ENCODE peak calls at places on chromosome X, in eight cellular contexts. One of them, this sample, is unnamed. For H3K4me1, the result is how much of the 10 kb centered on the place peaks cover.

GRCh38 chrX:51608766-51609165 is 9.9 kb downstream of the CENPVL3 start:
- DNase-seq in endothelial cell of umbilical vein: no peak
- DNase-seq in breast epithelium: no peak
- DNase-seq in gastrocnemius medialis: no peak
- DNase-seq in stomach: no peak
- DNase-seq in sigmoid colon: no peak
- DNase-seq in prostate gland: no peak
- DNase-seq in A549: no peak
- DNase-seq in this sample: no peak

GRCh38 chrX:64739792-64740378 is 236.4 kb downstream of the ZC4H2 start:
- DNase-seq in prostate gland: no peak
- DNase-seq in endothelial cell of umbilical vein: no peak
- DNase-seq in gastrocnemius medialis: no peak
- DNase-seq in stomach: no peak
- DNase-seq in A549: no peak
- DNase-seq in breast epithelium: no peak
- DNase-seq in sigmoid colon: no peak
- DNase-seq in this sample: no peak

GRCh38 chrX:153875391-153876111 is 10.4 kb downstream of the L1CAM start:
- DNase-seq in endothelial cell of umbilical vein: peak
- DNase-seq in breast epithelium: no peak
- DNase-seq in prostate gland: peak
- DNase-seq in stomach: peak
- DNase-seq in A549: no peak
- DNase-seq in gastrocnemius medialis: no peak
- DNase-seq in sigmoid colon: no peak
- DNase-seq in this sample: peak

GRCh38 chrX:102739642-102740041 is 19.1 kb downstream of the GPRASP3 start:
- DNase-seq in gastrocnemius medialis: no peak
- DNase-seq in endothelial cell of umbilical vein: no peak
- DNase-seq in stomach: no peak
- DNase-seq in prostate gland: no peak
- DNase-seq in sigmoid colon: no peak
- DNase-seq in A549: no peak
- DNase-seq in breast epithelium: no peak
- DNase-seq in this sample: no peak

GRCh38 chrX:31909850-31910547 is 838.2 kb upstream of the FTHL17 start:
- DNase-seq in gastrocnemius medialis: no peak
- DNase-seq in breast epithelium: no peak
- DNase-seq in endothelial cell of umbilical vein: no peak
- DNase-seq in A549: no peak
- DNase-seq in prostate gland: no peak
- DNase-seq in sigmoid colon: no peak
- DNase-seq in stomach: no peak
- DNase-seq in this sample: no peak

GRCh38 chrX:54999717-55000598 is at the start of gene APEX2:
- DNase-seq in prostate gland: peak
- DNase-seq in breast epithelium: peak
- DNase-seq in sigmoid colon: peak
- DNase-seq in stomach: peak
- DNase-seq in gastrocnemius medialis: peak
- DNase-seq in endothelial cell of umbilical vein: peak
- DNase-seq in A549: peak
- DNase-seq in this sample: peak

GRCh38 chrX:129717902-129718301 is 20.9 kb upstream of the XPNPEP2 start:
- DNase-seq in gastrocnemius medialis: peak
- DNase-seq in A549: peak
- DNase-seq in endothelial cell of umbilical vein: no peak
- DNase-seq in stomach: no peak
- DNase-seq in sigmoid colon: no peak
- DNase-seq in breast epithelium: no peak
- DNase-seq in prostate gland: no peak
- DNase-seq in this sample: no peak

GRCh38 chrX:133258481-133258880 is 40.3 kb upstream of the TFDP3 start:
- DNase-seq in endothelial cell of umbilical vein: no peak
- DNase-seq in breast epithelium: no peak
- DNase-seq in A549: no peak
- DNase-seq in gastrocnemius medialis: no peak
- DNase-seq in stomach: no peak
- DNase-seq in prostate gland: no peak
- DNase-seq in sigmoid colon: no peak
- DNase-seq in this sample: no peak

GRCh38 chrX:84118315-84118714 is 69.7 kb downstream of the RPS6KA6 start:
- DNase-seq in A549: no peak
- DNase-seq in gastrocnemius medialis: no peak
- DNase-seq in sigmoid colon: no peak
- DNase-seq in breast epithelium: no peak
- DNase-seq in prostate gland: no peak
- DNase-seq in stomach: no peak
- DNase-seq in endothelial cell of umbilical vein: no peak
- DNase-seq in this sample: no peak

GRCh38 chrX:129495941-129496340 is 27.3 kb downstream of the SMARCA1 start:
- DNase-seq in endothelial cell of umbilical vein: no peak
- DNase-seq in A549: no peak
- DNase-seq in gastrocnemius medialis: no peak
- DNase-seq in breast epithelium: no peak
- DNase-seq in prostate gland: no peak
- DNase-seq in sigmoid colon: no peak
- DNase-seq in stomach: no peak
- DNase-seq in this sample: no peak

GRCh38 chrX:124028177-124028576 is 66.7 kb downstream of the STAG2 start:
- DNase-seq in stomach: no peak
- DNase-seq in sigmoid colon: no peak
- DNase-seq in prostate gland: no peak
- DNase-seq in A549: no peak
- DNase-seq in breast epithelium: no peak
- DNase-seq in endothelial cell of umbilical vein: no peak
- DNase-seq in gastrocnemius medialis: no peak
- DNase-seq in this sample: no peak

GRCh38 chrX:46447384-46447783 is 97.8 kb downstream of the ZNF674 start:
- DNase-seq in sigmoid colon: no peak
- DNase-seq in endothelial cell of umbilical vein: peak
- DNase-seq in prostate gland: no peak
- DNase-seq in stomach: no peak
- DNase-seq in gastrocnemius medialis: no peak
- DNase-seq in breast epithelium: no peak
- DNase-seq in A549: no peak
- DNase-seq in this sample: no peak

GRCh38 chrX:46770817-46771163 is 11.9 kb upstream of the SLC9A7 start:
- DNase-seq in gastrocnemius medialis: no peak
- DNase-seq in stomach: no peak
- DNase-seq in A549: peak
- DNase-seq in breast epithelium: no peak
- DNase-seq in endothelial cell of umbilical vein: peak
- DNase-seq in prostate gland: no peak
- DNase-seq in sigmoid colon: no peak
- DNase-seq in this sample: no peak

GRCh38 chrX:1444896-1445480 is 7.7 kb downstream of the ASMTL start:
- DNase-seq in breast epithelium: no peak
- DNase-seq in stomach: no peak
- DNase-seq in gastrocnemius medialis: no peak
- DNase-seq in endothelial cell of umbilical vein: no peak
- DNase-seq in prostate gland: no peak
- DNase-seq in A549: no peak
- DNase-seq in sigmoid colon: peak
- DNase-seq in this sample: no peak

GRCh38 chrX:71493111-71493613 is 39.7 kb upstream of the OGT start:
- DNase-seq in stomach: peak
- DNase-seq in endothelial cell of umbilical vein: peak
- DNase-seq in prostate gland: peak
- DNase-seq in gastrocnemius medialis: no peak
- DNase-seq in sigmoid colon: peak
- DNase-seq in breast epithelium: no peak
- DNase-seq in A549: no peak
- DNase-seq in this sample: peak

GRCh38 chrX:18941896-18942295 is 42.0 kb downstream of the PHKA2 start:
- DNase-seq in gastrocnemius medialis: no peak
- DNase-seq in A549: no peak
- DNase-seq in prostate gland: no peak
- DNase-seq in stomach: no peak
- DNase-seq in sigmoid colon: no peak
- DNase-seq in endothelial cell of umbilical vein: no peak
- DNase-seq in breast epithelium: no peak
- DNase-seq in this sample: no peak

GRCh38 chrX:154918060-154918483 is 31.9 kb downstream of the F8A1 start:
- DNase-seq in gastrocnemius medialis: peak
- DNase-seq in stomach: peak
- DNase-seq in breast epithelium: peak
- DNase-seq in A549: peak
- DNase-seq in prostate gland: peak
- DNase-seq in endothelial cell of umbilical vein: peak
- DNase-seq in sigmoid colon: peak
- DNase-seq in this sample: peak

GRCh38 chrX:45788941-45789348 is 588.3 kb upstream of the DIPK2B start:
- DNase-seq in prostate gland: no peak
- DNase-seq in breast epithelium: peak
- DNase-seq in gastrocnemius medialis: no peak
- DNase-seq in stomach: no peak
- DNase-seq in sigmoid colon: peak
- DNase-seq in endothelial cell of umbilical vein: peak
- DNase-seq in A549: no peak
- DNase-seq in this sample: peak

GRCh38 chrX:13938053-13938765 is 91.5 kb downstream of the GEMIN8 start:
- DNase-seq in sigmoid colon: no peak
- DNase-seq in endothelial cell of umbilical vein: no peak
- DNase-seq in A549: peak
- DNase-seq in gastrocnemius medialis: no peak
- DNase-seq in prostate gland: peak
- DNase-seq in breast epithelium: peak
- DNase-seq in stomach: peak
- DNase-seq in this sample: peak

DNA sequence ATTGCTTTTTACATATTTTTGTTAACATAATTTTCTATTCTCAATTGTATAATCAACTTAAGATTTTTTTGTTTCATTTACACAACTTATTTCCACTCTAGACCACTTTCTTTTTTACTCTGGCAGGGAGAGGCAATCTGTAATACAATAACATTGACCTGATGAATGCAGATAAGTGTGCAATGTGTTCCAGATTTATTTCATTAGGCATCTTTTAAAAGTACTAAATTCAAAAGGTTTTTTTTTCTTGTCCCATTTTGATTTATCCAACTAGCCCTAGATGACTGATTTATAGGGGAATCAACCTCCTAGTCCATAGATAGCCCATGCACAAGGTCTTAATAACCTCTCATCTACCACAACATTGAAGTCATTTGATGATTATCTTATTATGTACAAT is 55.5 kb upstream of the AGTR2 start:
- DNase-seq in breast epithelium: no peak
- DNase-seq in A549: no peak
- DNase-seq in prostate gland: no peak
- DNase-seq in endothelial cell of umbilical vein: no peak
- DNase-seq in sigmoid colon: no peak
- DNase-seq in stomach: no peak
- DNase-seq in gastrocnemius medialis: no peak
- DNase-seq in this sample: no peak
- H3K4me1 ChIP-seq in breast epithelium: under half
- H3K4me1 ChIP-seq in A549: under half
- H3K4me1 ChIP-seq in prostate gland: under half
- H3K4me1 ChIP-seq in endothelial cell of umbilical vein: under half
- H3K4me1 ChIP-seq in sigmoid colon: under half
- H3K4me1 ChIP-seq in stomach: under half
- H3K4me1 ChIP-seq in gastrocnemius medialis: under half
- H3K4me1 ChIP-seq in this sample: under half

GRCh38 chrX:40735318-40736169 is at the start of gene MED14:
- DNase-seq in breast epithelium: peak
- DNase-seq in stomach: peak
- DNase-seq in A549: peak
- DNase-seq in sigmoid colon: peak
- DNase-seq in endothelial cell of umbilical vein: peak
- DNase-seq in prostate gland: peak
- DNase-seq in gastrocnemius medialis: peak
- DNase-seq in this sample: peak
- TF ChIP-seq POLR2A in breast epithelium: no peak
- TF ChIP-seq POLR2A in stomach: peak
- TF ChIP-seq POLR2A in A549: peak
- TF ChIP-seq POLR2A in sigmoid colon: peak
- TF ChIP-seq POLR2A in endothelial cell of umbilical vein: peak
- TF ChIP-seq POLR2A in prostate gland: peak
- TF ChIP-seq POLR2A in gastrocnemius medialis: peak
- TF ChIP-seq POLR2A in this sample: peak

DNA sequence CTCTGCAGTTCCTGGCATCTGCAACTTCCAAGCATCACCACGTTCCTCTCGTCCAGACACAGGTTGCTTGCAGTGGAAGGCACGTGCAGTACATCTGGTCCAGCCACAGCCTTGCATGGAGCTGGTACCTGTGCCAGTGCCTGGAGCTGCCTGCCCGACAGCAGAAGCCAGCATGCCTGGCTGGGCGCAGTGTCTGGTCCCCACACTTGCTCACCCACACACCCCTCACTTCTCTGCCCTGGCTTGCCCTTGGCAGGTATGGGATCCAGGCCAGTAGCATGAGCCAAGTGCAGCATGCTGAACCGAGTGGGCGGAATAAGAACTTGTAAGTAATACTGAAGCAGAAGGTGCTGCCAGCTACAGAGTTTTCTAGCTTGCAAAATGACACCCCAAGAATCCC is 39.9 kb downstream of the SH3BGRL start:
- DNase-seq in prostate gland: no peak
- DNase-seq in sigmoid colon: no peak
- DNase-seq in stomach: no peak
- DNase-seq in breast epithelium: no peak
- DNase-seq in endothelial cell of umbilical vein: no peak
- DNase-seq in gastrocnemius medialis: no peak
- DNase-seq in A549: no peak
- DNase-seq in this sample: peak
- H3K27ac ChIP-seq in prostate gland: no peak
- H3K27ac ChIP-seq in sigmoid colon: peak
- H3K27ac ChIP-seq in stomach: no peak
- H3K27ac ChIP-seq in breast epithelium: no peak
- H3K27ac ChIP-seq in endothelial cell of umbilical vein: no peak
- H3K27ac ChIP-seq in gastrocnemius medialis: no peak
- H3K27ac ChIP-seq in A549: no peak
- H3K27ac ChIP-seq in this sample: no peak

GRCh38 chrX:41334866-41335589 is 1.1 kb downstream of the DDX3X start:
- DNase-seq in gastrocnemius medialis: peak
- DNase-seq in endothelial cell of umbilical vein: peak
- DNase-seq in A549: peak
- DNase-seq in stomach: peak
- DNase-seq in breast epithelium: peak
- DNase-seq in sigmoid colon: peak
- DNase-seq in prostate gland: peak
- DNase-seq in this sample: peak

GRCh38 chrX:41337140-41337539 is 3.2 kb downstream of the DDX3X start:
- DNase-seq in sigmoid colon: no peak
- DNase-seq in endothelial cell of umbilical vein: no peak
- DNase-seq in gastrocnemius medialis: no peak
- DNase-seq in prostate gland: no peak
- DNase-seq in breast epithelium: no peak
- DNase-seq in A549: peak
- DNase-seq in stomach: no peak
- DNase-seq in this sample: no peak

GRCh38 chrX:41338422-41338821 is 4.5 kb downstream of the DDX3X start:
- DNase-seq in breast epithelium: no peak
- DNase-seq in sigmoid colon: no peak
- DNase-seq in endothelial cell of umbilical vein: no peak
- DNase-seq in gastrocnemius medialis: no peak
- DNase-seq in prostate gland: no peak
- DNase-seq in A549: no peak
- DNase-seq in stomach: no peak
- DNase-seq in this sample: no peak

GRCh38 chrX:41335590-41336331 is 1.8 kb downstream of the DDX3X start:
- DNase-seq in sigmoid colon: no peak
- DNase-seq in stomach: no peak
- DNase-seq in breast epithelium: no peak
- DNase-seq in endothelial cell of umbilical vein: no peak
- DNase-seq in A549: no peak
- DNase-seq in gastrocnemius medialis: no peak
- DNase-seq in prostate gland: no peak
- DNase-seq in this sample: no peak

GRCh38 chrX:41336447-41336846 is 2.5 kb downstream of the DDX3X start:
- DNase-seq in sigmoid colon: no peak
- DNase-seq in gastrocnemius medialis: no peak
- DNase-seq in stomach: no peak
- DNase-seq in A549: no peak
- DNase-seq in prostate gland: no peak
- DNase-seq in breast epithelium: no peak
- DNase-seq in endothelial cell of umbilical vein: no peak
- DNase-seq in this sample: no peak
- H3K4me1 ChIP-seq in sigmoid colon: under half
- H3K4me1 ChIP-seq in gastrocnemius medialis: under half
- H3K4me1 ChIP-seq in stomach: under half
- H3K4me1 ChIP-seq in A549: under half
- H3K4me1 ChIP-seq in prostate gland: under half
- H3K4me1 ChIP-seq in breast epithelium: under half
- H3K4me1 ChIP-seq in endothelial cell of umbilical vein: under half
- H3K4me1 ChIP-seq in this sample: under half